ENCODE peak calls at places on chromosomes 7 and 10, in six cellular contexts. J is RWPE1; H is esophagus squamous epithelium; G is Panc1; W is activated gamma-delta T cell treated with anti-CD3 and anti-CD28 coated beads, Interleukin-2, amount 50 U/mL, for 16 hours; Q is IMR-90. S is an unnamed sample.

GRCh38 chr7:135685306-135686084 is 23.2 kb downstream of the STMP1 start:
- DNase-seq in J (no peak), H (no peak), G (no peak), W (no peak), Q (no peak), S (peak)

GRCh38 chr10:58573970-58574538 is 61.4 kb downstream of the BICC1 start:
- DNase-seq in J (no peak), H (no peak), G (no peak), W (no peak), Q (no peak), S (no peak)

GRCh38 chr10:114388275-114388674 is 16.0 kb downstream of the AFAP1L2 start:
- DNase-seq in J (peak), H (no peak), G (no peak), W (no peak), Q (no peak), S (no peak)

GRCh38 chr10:91271886-91272285 is 51.4 kb downstream of the PCGF5 start:
- DNase-seq in J (no peak), H (no peak), G (no peak), W (no peak), Q (peak), S (no peak)

GRCh38 chr10:43926371-43926770 is 277.7 kb upstream of the ZNF32 start:
- DNase-seq in J (no peak), H (no peak), G (no peak), W (no peak), Q (no peak), S (no peak)

GRCh38 chr7:88191911-88192310 is 27.9 kb downstream of the SRI start:
- DNase-seq in J (no peak), H (no peak), G (no peak), W (no peak), Q (no peak), S (no peak)

GRCh38 chr7:69162931-69163330 is 435.3 kb upstream of the AUTS2 start:
- DNase-seq in J (no peak), H (no peak), G (no peak), W (no peak), Q (no peak), S (no peak)

GRCh38 chr7:83820641-83821040 is 171.7 kb upstream of the SEMA3E start:
- DNase-seq in J (no peak), H (no peak), G (no peak), W (no peak), Q (no peak), S (no peak)

GRCh38 chr10:78194539-78195402 is 161.1 kb downstream of the RPS24 start:
- DNase-seq in J (no peak), H (no peak), G (no peak), W (no peak), Q (peak), S (no peak)

GRCh38 chr7:104341545-104341944 is 13.1 kb downstream of the LHFPL3 start:
- DNase-seq in J (no peak), H (no peak), G (no peak), W (no peak), Q (no peak), S (no peak)

GRCh38 chr10:33132626-33133025 is 174.6 kb upstream of the ITGB1 start:
- DNase-seq in J (no peak), H (no peak), G (no peak), W (no peak), Q (no peak), S (no peak)

S was measured in lung microvascular endothelial cell.